ENCODE peak calls at places on chromosome 7, in five cellular contexts. U is ovary, P is prostate gland, O is H9, D is AG04449. M is an unnamed sample.
A peak's percentile ranks its signal among the peaks of the same experiment; 100 is the strongest.

GRCh38 chr7:1673581-1674102 is 3.6 kb downstream of the ELFN1 start:
- DNase-seq in O (no peak), P (no peak), D (no peak), U (no peak), M (no peak)

GRCh38 chr7:46764100-46764941 is 817.6 kb downstream of the TNS3 start:
- DNase-seq in O (no peak), P (peak; percentile 11), D (peak; percentile 89), U (no peak), M (peak; percentile 85)

GRCh38 chr7:127383123-127383835 is 9.2 kb downstream of the ZNF800 start:
- DNase-seq in O (no peak), D (no peak), U (no peak), P (no peak), M (no peak)

GRCh38 chr7:34260282-34260681 is 354.9 kb downstream of the BMPER start:
- DNase-seq in P (no peak), O (no peak), D (peak; percentile 93), U (no peak), M (peak; percentile 71)

GRCh38 chr7:46490406-46490805 is 569.3 kb upstream of the IGFBP3 start:
- DNase-seq in U (no peak), D (no peak), O (no peak), P (no peak), M (no peak)

GRCh38 chr7:38284553-38284952 is 11.1 kb upstream of the TARP start:
- DNase-seq in O (no peak), D (no peak), P (no peak), U (no peak), M (no peak)

GRCh38 chr7:37000514-37000913 is 276.2 kb upstream of the AOAH start:
- DNase-seq in D (no peak), U (no peak), P (no peak), O (no peak), M (no peak)

GRCh38 chr7:112226701-112227276 is 20.3 kb downstream of the ZNF277 start:
- DNase-seq in D (no peak), U (no peak), O (no peak), P (no peak), M (no peak)

GRCh38 chr7:25953859-25954258 is 198.1 kb upstream of the NFE2L3 start:
- DNase-seq in D (no peak), P (no peak), O (no peak), U (no peak), M (no peak)

GRCh38 chr7:150784120-150784736 is 15.9 kb downstream of the TMEM176B start:
- DNase-seq in U (no peak), D (no peak), O (no peak), P (no peak), M (no peak)

GRCh38 chr7:150449206-150449956 is 1.0 kb upstream of the GIMAP8 start:
- DNase-seq in O (no peak), D (no peak), P (no peak), U (no peak), M (no peak)

GRCh38 chr7:23662124-23662982 is 17.6 kb upstream of the FAM221A start:
- DNase-seq in D (no peak), O (peak; percentile 52), U (no peak), P (no peak), M (no peak)

GRCh38 chr7:133742709-133743538 is 384.2 kb upstream of the LRGUK start:
- DNase-seq in O (no peak), U (no peak), D (no peak), P (no peak), M (no peak)

GRCh38 chr7:135744938-135745701 is 3.5 kb downstream of the FAM180A start:
- DNase-seq in D (no peak), P (no peak), O (no peak), U (no peak), M (no peak)

GRCh38 chr7:142481548-142481947 is 223.7 kb upstream of the PRSS58 start:
- DNase-seq in P (no peak), O (no peak), D (no peak), U (no peak), M (no peak)

GRCh38 chr7:139915864-139916716 is 87.0 kb downstream of the TBXAS1 start:
- DNase-seq in U (peak; percentile 14), O (no peak), D (peak; percentile 85), P (peak; percentile 39), M (peak; percentile 95)

GRCh38 chr7:135575296-135575695 is 17.6 kb downstream of the NUP205 start:
- DNase-seq in O (no peak), P (no peak), D (no peak), U (no peak), M (no peak)

GRCh38 chr7:75738975-75739795 is 444 bp upstream of the HIP1 start:
- DNase-seq in O (peak; percentile 100), P (peak; percentile 100), U (peak; percentile 99), D (peak; percentile 90), M (peak; percentile 73)

GRCh38 chr7:109322833-109323232 is 753.2 kb downstream of the DNAJB9 start:
- DNase-seq in P (no peak), D (no peak), U (no peak), O (no peak), M (no peak)

GRCh38 chr7:158991824-158992621 is 135.7 kb downstream of the DYNC2I1 start:
- DNase-seq in P (no peak), U (no peak), O (peak; percentile 36), D (no peak), M (no peak)

GRCh38 chr7:151249732-151250072 is 1.2 kb upstream of the SMARCD3 start:
- DNase-seq in P (peak; percentile 64), O (peak; percentile 64), U (peak; percentile 85), D (no peak), M (no peak)

GRCh38 chr7:134468054-134468453 is 9.2 kb upstream of the AKR1B1 start:
- DNase-seq in U (no peak), P (peak; percentile 24), D (no peak), O (no peak), M (no peak)

GRCh38 chr7:1949681-1950055 is 279.6 kb downstream of the ELFN1 start:
- DNase-seq in U (no peak), O (no peak), P (no peak), D (no peak), M (no peak)

GRCh38 chr7:64639267-64640001 is 26.5 kb upstream of the ZNF107 start:
- DNase-seq in U (no peak), O (no peak), D (no peak), P (no peak), M (no peak)

GRCh38 chr7:44565097-44565794 is 8.5 kb downstream of the DDX56 start:
- DNase-seq in U (peak; percentile 36), O (peak; percentile 74), P (peak; percentile 56), D (no peak), M (peak; percentile 30)

GRCh38 chr7:48887500-48887899 is 36.8 kb upstream of the CDC14C start:
- DNase-seq in P (no peak), U (no peak), D (no peak), O (no peak), M (no peak)

GRCh38 chr7:21550821-21551531 is 8.1 kb downstream of the DNAH11 start:
- DNase-seq in U (no peak), D (no peak), P (peak; percentile 39), O (peak; percentile 71), M (no peak)

GRCh38 chr7:21544303-21544656 is 1.4 kb downstream of the DNAH11 start:
- DNase-seq in P (no peak), D (no peak), U (no peak), O (no peak), M (no peak)

GRCh38 chr7:21547511-21547910 is 4.7 kb downstream of the DNAH11 start:
- DNase-seq in O (no peak), D (no peak), P (no peak), U (no peak), M (no peak)

GRCh38 chr7:21550076-21550475 is 7.2 kb downstream of the DNAH11 start:
- DNase-seq in U (no peak), D (no peak), O (no peak), P (no peak), M (no peak)

DNA sequence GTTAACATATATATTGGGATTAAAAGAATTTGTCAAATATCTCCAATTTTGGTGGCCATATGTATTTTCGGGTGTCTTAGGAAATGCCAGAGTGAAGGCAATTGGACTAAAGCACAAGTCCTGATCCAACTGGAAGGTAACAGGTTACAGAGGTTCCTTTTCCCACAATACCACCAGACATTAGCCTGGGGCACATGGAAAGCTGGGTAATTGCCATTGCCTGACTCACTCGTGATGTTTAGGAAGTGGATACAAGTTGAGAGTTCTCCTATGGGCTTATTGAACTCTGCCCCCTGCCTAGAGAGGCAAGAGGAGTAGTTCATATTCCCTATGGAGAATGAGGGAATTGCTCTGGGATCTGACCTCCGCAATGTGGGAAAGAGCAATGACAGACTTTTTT is 5.7 kb downstream of the DNAH11 start:
- DNase-seq in D (no peak), U (no peak), P (no peak), O (no peak), M (no peak)
- TF ChIP-seq CTCF in D (no peak), U (no peak), P (no peak), O (no peak), M (no peak)

GRCh38 chr7:169854-170172 is 22.6 kb upstream of the FAM20C start:
- DNase-seq in O (no peak), P (no peak), D (no peak), U (no peak), M (no peak)

GRCh38 chr7:171912-172515 is 20.4 kb upstream of the FAM20C start:
- DNase-seq in P (no peak), O (no peak), D (no peak), U (no peak), M (no peak)

GRCh38 chr7:173120-173918 is 19.1 kb upstream of the FAM20C start:
- DNase-seq in U (no peak), D (no peak), P (no peak), O (no peak), M (no peak)

GRCh38 chr7:170551-171363 is 21.6 kb upstream of the FAM20C start:
- DNase-seq in P (no peak), D (no peak), O (no peak), U (no peak), M (no peak)

DNA sequence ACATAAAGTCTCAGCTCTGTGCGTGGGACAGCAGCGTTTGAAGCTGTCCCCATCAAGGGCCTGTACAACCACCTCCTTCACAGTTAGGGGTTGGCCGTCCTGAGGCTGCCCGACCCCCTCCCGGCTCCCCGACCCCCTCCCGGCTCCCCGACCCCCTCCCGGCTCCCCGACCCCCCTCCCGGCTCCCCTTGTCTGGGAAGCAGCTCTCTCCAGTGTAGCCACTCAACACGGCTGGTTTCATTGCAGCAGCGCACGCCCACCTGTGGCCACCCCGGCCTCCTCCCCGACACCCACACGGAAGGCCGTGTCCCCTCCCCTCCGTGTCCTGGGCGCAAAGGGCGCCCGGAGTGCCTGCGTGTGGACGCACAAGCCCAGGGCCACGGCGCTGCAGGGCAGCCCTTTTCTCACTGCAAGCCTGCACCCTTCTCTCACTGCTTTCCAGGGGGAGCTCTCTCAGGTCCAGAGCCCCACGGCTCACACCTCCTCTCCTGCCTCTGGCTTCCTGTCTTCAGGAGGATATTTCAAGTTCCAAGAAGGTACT is 20.9 kb upstream of the FAM20C start:
- DNase-seq in U (no peak), O (no peak), D (no peak), P (no peak), M (no peak)
- TF ChIP-seq CTCF in U (no peak), O (peak; percentile 31), D (no peak), P (no peak), M (no peak)

GRCh38 chr7:114953724-114954123 is 31.8 kb downstream of the MDFIC start:
- DNase-seq in D (no peak), U (no peak), O (no peak), P (no peak), M (no peak)
- TF ChIP-seq CTCF in D (no peak), U (no peak), O (no peak), P (no peak), M (no peak)

DNA sequence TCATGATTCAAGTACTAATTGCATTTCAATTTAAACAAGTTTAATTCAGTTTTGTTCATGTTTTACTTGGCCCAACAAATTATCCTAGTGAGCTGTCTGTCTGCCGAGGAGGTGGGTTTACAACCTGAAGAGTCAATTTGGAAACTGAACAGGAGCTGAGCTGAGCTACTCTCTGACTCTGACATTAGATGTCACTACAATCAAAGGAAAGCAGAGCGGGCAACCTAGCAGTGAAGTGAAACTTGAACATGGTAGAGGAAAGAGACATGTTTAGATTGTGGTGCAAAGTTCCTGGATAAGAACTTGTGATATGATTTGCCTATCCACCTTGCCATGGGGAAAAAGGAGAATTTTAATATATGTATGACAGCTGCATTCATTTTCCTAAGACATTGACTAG is 9.6 kb upstream of the AGR3 start:
- DNase-seq in O (peak; percentile 34), U (no peak), D (no peak), P (peak; percentile 42), M (peak; percentile 30)
- TF ChIP-seq CTCF in O (peak; percentile 73), U (no peak), D (peak; percentile 46), P (peak; percentile 29), M (peak; percentile 49)